ENCODE peak calls at places on chromosomes 16 and 17, in seven cellular contexts. One of them, this sample, is unnamed.

GRCh38 chr16:85206472-85207356 is 94.4 kb upstream of the CIBAR2 start:
- DNase-seq in breast epithelium: peak; percentile 48
- DNase-seq in RPMI7951: no peak
- DNase-seq in NCI-H2029: no peak
- DNase-seq in stimulated activated CD8-positive, alpha-beta memory T cell treated with anti-CD3 and anti-CD28 coated beads, Interleukin-7, amount 100 ng/mL, for 1 hour: no peak
- DNase-seq in ELR: no peak
- DNase-seq in T-helper 1 cell: no peak
- DNase-seq in this sample: peak; percentile 89

GRCh38 chr16:48611329-48612137 is 1.6 kb upstream of the N4BP1 start:
- DNase-seq in breast epithelium: no peak
- DNase-seq in RPMI7951: no peak
- DNase-seq in NCI-H2029: no peak
- DNase-seq in stimulated activated CD8-positive, alpha-beta memory T cell treated with anti-CD3 and anti-CD28 coated beads, Interleukin-7, amount 100 ng/mL, for 1 hour: peak; percentile 31
- DNase-seq in ELR: no peak
- DNase-seq in T-helper 1 cell: peak; percentile 82
- DNase-seq in this sample: no peak

GRCh38 chr16:62035115-62036092 is 834 bp downstream of the CDH8 start:
- DNase-seq in breast epithelium: no peak
- DNase-seq in RPMI7951: no peak
- DNase-seq in NCI-H2029: no peak
- DNase-seq in stimulated activated CD8-positive, alpha-beta memory T cell treated with anti-CD3 and anti-CD28 coated beads, Interleukin-7, amount 100 ng/mL, for 1 hour: no peak
- DNase-seq in ELR: no peak
- DNase-seq in T-helper 1 cell: no peak
- DNase-seq in this sample: no peak

GRCh38 chr17:1996243-1997145 is 28.6 kb downstream of the RTN4RL1 start:
- DNase-seq in breast epithelium: no peak
- DNase-seq in RPMI7951: no peak
- DNase-seq in NCI-H2029: no peak
- DNase-seq in stimulated activated CD8-positive, alpha-beta memory T cell treated with anti-CD3 and anti-CD28 coated beads, Interleukin-7, amount 100 ng/mL, for 1 hour: no peak
- DNase-seq in ELR: no peak
- DNase-seq in T-helper 1 cell: no peak
- DNase-seq in this sample: peak; percentile 40

GRCh38 chr16:75044800-75045361 is 46.1 kb downstream of the ZNRF1 start:
- DNase-seq in breast epithelium: peak; percentile 39
- DNase-seq in RPMI7951: no peak
- DNase-seq in NCI-H2029: no peak
- DNase-seq in stimulated activated CD8-positive, alpha-beta memory T cell treated with anti-CD3 and anti-CD28 coated beads, Interleukin-7, amount 100 ng/mL, for 1 hour: no peak
- DNase-seq in ELR: no peak
- DNase-seq in T-helper 1 cell: no peak
- DNase-seq in this sample: no peak

GRCh38 chr17:57264776-57265175 is 8.5 kb downstream of the MSI2 start:
- DNase-seq in breast epithelium: peak; percentile 39
- DNase-seq in RPMI7951: peak; percentile 49
- DNase-seq in NCI-H2029: no peak
- DNase-seq in stimulated activated CD8-positive, alpha-beta memory T cell treated with anti-CD3 and anti-CD28 coated beads, Interleukin-7, amount 100 ng/mL, for 1 hour: no peak
- DNase-seq in ELR: peak; percentile 8
- DNase-seq in T-helper 1 cell: no peak
- DNase-seq in this sample: no peak

GRCh38 chr16:85605051-85605911 is 7.8 kb upstream of the GSE1 start:
- DNase-seq in breast epithelium: no peak
- DNase-seq in RPMI7951: no peak
- DNase-seq in NCI-H2029: no peak
- DNase-seq in stimulated activated CD8-positive, alpha-beta memory T cell treated with anti-CD3 and anti-CD28 coated beads, Interleukin-7, amount 100 ng/mL, for 1 hour: no peak
- DNase-seq in ELR: no peak
- DNase-seq in T-helper 1 cell: no peak
- DNase-seq in this sample: no peak

GRCh38 chr16:77063617-77064016 is 127.4 kb upstream of the MON1B start:
- DNase-seq in breast epithelium: no peak
- DNase-seq in RPMI7951: peak; percentile 1
- DNase-seq in NCI-H2029: no peak
- DNase-seq in stimulated activated CD8-positive, alpha-beta memory T cell treated with anti-CD3 and anti-CD28 coated beads, Interleukin-7, amount 100 ng/mL, for 1 hour: no peak
- DNase-seq in ELR: no peak
- DNase-seq in T-helper 1 cell: no peak
- DNase-seq in this sample: no peak

GRCh38 chr16:4136229-4136813 is 20.1 kb upstream of the ADCY9 start:
- DNase-seq in breast epithelium: peak; percentile 88
- DNase-seq in RPMI7951: no peak
- DNase-seq in NCI-H2029: peak; percentile 80
- DNase-seq in stimulated activated CD8-positive, alpha-beta memory T cell treated with anti-CD3 and anti-CD28 coated beads, Interleukin-7, amount 100 ng/mL, for 1 hour: no peak
- DNase-seq in ELR: no peak
- DNase-seq in T-helper 1 cell: no peak
- DNase-seq in this sample: no peak

GRCh38 chr16:66298006-66298405 is 68.5 kb upstream of the CDH5 start:
- DNase-seq in breast epithelium: no peak
- DNase-seq in RPMI7951: no peak
- DNase-seq in NCI-H2029: no peak
- DNase-seq in stimulated activated CD8-positive, alpha-beta memory T cell treated with anti-CD3 and anti-CD28 coated beads, Interleukin-7, amount 100 ng/mL, for 1 hour: no peak
- DNase-seq in ELR: no peak
- DNase-seq in T-helper 1 cell: no peak
- DNase-seq in this sample: no peak

GRCh38 chr17:2435181-2435741 is 34.4 kb upstream of the MNT start:
- DNase-seq in breast epithelium: no peak
- DNase-seq in RPMI7951: no peak
- DNase-seq in NCI-H2029: peak; percentile 33
- DNase-seq in stimulated activated CD8-positive, alpha-beta memory T cell treated with anti-CD3 and anti-CD28 coated beads, Interleukin-7, amount 100 ng/mL, for 1 hour: no peak
- DNase-seq in ELR: no peak
- DNase-seq in T-helper 1 cell: no peak
- DNase-seq in this sample: no peak

GRCh38 chr17:82881900-82882714 is 42.3 kb upstream of the ZNF750 start:
- DNase-seq in breast epithelium: no peak
- DNase-seq in RPMI7951: no peak
- DNase-seq in NCI-H2029: no peak
- DNase-seq in stimulated activated CD8-positive, alpha-beta memory T cell treated with anti-CD3 and anti-CD28 coated beads, Interleukin-7, amount 100 ng/mL, for 1 hour: no peak
- DNase-seq in ELR: no peak
- DNase-seq in T-helper 1 cell: no peak
- DNase-seq in this sample: no peak

GRCh38 chr17:3980381-3980975 is 16.2 kb upstream of the ATP2A3 start:
- DNase-seq in breast epithelium: no peak
- DNase-seq in RPMI7951: no peak
- DNase-seq in NCI-H2029: no peak
- DNase-seq in stimulated activated CD8-positive, alpha-beta memory T cell treated with anti-CD3 and anti-CD28 coated beads, Interleukin-7, amount 100 ng/mL, for 1 hour: no peak
- DNase-seq in ELR: no peak
- DNase-seq in T-helper 1 cell: no peak
- DNase-seq in this sample: no peak

GRCh38 chr17:48492401-48493298 is 38.2 kb downstream of the HOXB1 start:
- DNase-seq in breast epithelium: peak; percentile 34
- DNase-seq in RPMI7951: peak; percentile 70
- DNase-seq in NCI-H2029: peak; percentile 79
- DNase-seq in stimulated activated CD8-positive, alpha-beta memory T cell treated with anti-CD3 and anti-CD28 coated beads, Interleukin-7, amount 100 ng/mL, for 1 hour: peak; percentile 36
- DNase-seq in ELR: peak; percentile 73
- DNase-seq in T-helper 1 cell: peak; percentile 57
- DNase-seq in this sample: peak; percentile 51

GRCh38 chr17:6429266-6429665 is 5.7 kb downstream of the AIPL1 start:
- DNase-seq in breast epithelium: no peak
- DNase-seq in RPMI7951: no peak
- DNase-seq in NCI-H2029: no peak
- DNase-seq in stimulated activated CD8-positive, alpha-beta memory T cell treated with anti-CD3 and anti-CD28 coated beads, Interleukin-7, amount 100 ng/mL, for 1 hour: no peak
- DNase-seq in ELR: no peak
- DNase-seq in T-helper 1 cell: no peak
- DNase-seq in this sample: no peak

GRCh38 chr16:70381604-70382342 is 35.1 kb downstream of the DDX19A start:
- DNase-seq in breast epithelium: no peak
- DNase-seq in RPMI7951: no peak
- DNase-seq in NCI-H2029: no peak
- DNase-seq in stimulated activated CD8-positive, alpha-beta memory T cell treated with anti-CD3 and anti-CD28 coated beads, Interleukin-7, amount 100 ng/mL, for 1 hour: no peak
- DNase-seq in ELR: no peak
- DNase-seq in T-helper 1 cell: no peak
- DNase-seq in this sample: no peak

GRCh38 chr16:21683184-21683583 is 19.4 kb downstream of the OTOA start:
- DNase-seq in breast epithelium: no peak
- DNase-seq in RPMI7951: no peak
- DNase-seq in NCI-H2029: no peak
- DNase-seq in stimulated activated CD8-positive, alpha-beta memory T cell treated with anti-CD3 and anti-CD28 coated beads, Interleukin-7, amount 100 ng/mL, for 1 hour: no peak
- DNase-seq in ELR: no peak
- DNase-seq in T-helper 1 cell: no peak
- DNase-seq in this sample: no peak

GRCh38 chr17:69704935-69705334 is 290.4 kb downstream of the MAP2K6 start:
- DNase-seq in breast epithelium: no peak
- DNase-seq in RPMI7951: no peak
- DNase-seq in NCI-H2029: no peak
- DNase-seq in stimulated activated CD8-positive, alpha-beta memory T cell treated with anti-CD3 and anti-CD28 coated beads, Interleukin-7, amount 100 ng/mL, for 1 hour: no peak
- DNase-seq in ELR: no peak
- DNase-seq in T-helper 1 cell: no peak
- DNase-seq in this sample: no peak

GRCh38 chr17:68248199-68248825 is 469 bp downstream of the AMZ2 start:
- DNase-seq in breast epithelium: no peak
- DNase-seq in RPMI7951: peak; percentile 55
- DNase-seq in NCI-H2029: peak; percentile 17
- DNase-seq in stimulated activated CD8-positive, alpha-beta memory T cell treated with anti-CD3 and anti-CD28 coated beads, Interleukin-7, amount 100 ng/mL, for 1 hour: no peak
- DNase-seq in ELR: peak; percentile 64
- DNase-seq in T-helper 1 cell: no peak
- DNase-seq in this sample: peak; percentile 84

GRCh38 chr17:13140750-13141149 is 122.9 kb upstream of the ELAC2 start:
- DNase-seq in breast epithelium: no peak
- DNase-seq in RPMI7951: peak; percentile 17
- DNase-seq in NCI-H2029: no peak
- DNase-seq in stimulated activated CD8-positive, alpha-beta memory T cell treated with anti-CD3 and anti-CD28 coated beads, Interleukin-7, amount 100 ng/mL, for 1 hour: no peak
- DNase-seq in ELR: no peak
- DNase-seq in T-helper 1 cell: no peak
- DNase-seq in this sample: no peak

GRCh38 chr16:46883353-46883689 is 841 bp upstream of the GPT2 start:
- DNase-seq in breast epithelium: no peak
- DNase-seq in RPMI7951: no peak
- DNase-seq in NCI-H2029: peak; percentile 44
- DNase-seq in stimulated activated CD8-positive, alpha-beta memory T cell treated with anti-CD3 and anti-CD28 coated beads, Interleukin-7, amount 100 ng/mL, for 1 hour: no peak
- DNase-seq in ELR: no peak
- DNase-seq in T-helper 1 cell: no peak
- DNase-seq in this sample: no peak

GRCh38 chr16:53816211-53816610 is 112.3 kb downstream of the FTO start:
- DNase-seq in breast epithelium: peak; percentile 64
- DNase-seq in RPMI7951: peak; percentile 39
- DNase-seq in NCI-H2029: no peak
- DNase-seq in stimulated activated CD8-positive, alpha-beta memory T cell treated with anti-CD3 and anti-CD28 coated beads, Interleukin-7, amount 100 ng/mL, for 1 hour: no peak
- DNase-seq in ELR: peak; percentile 18
- DNase-seq in T-helper 1 cell: no peak
- DNase-seq in this sample: no peak

GRCh38 chr16:85656351-85657266 is 32.1 kb downstream of the GINS2 start:
- DNase-seq in breast epithelium: no peak
- DNase-seq in RPMI7951: no peak
- DNase-seq in NCI-H2029: no peak
- DNase-seq in stimulated activated CD8-positive, alpha-beta memory T cell treated with anti-CD3 and anti-CD28 coated beads, Interleukin-7, amount 100 ng/mL, for 1 hour: no peak
- DNase-seq in ELR: no peak
- DNase-seq in T-helper 1 cell: no peak
- DNase-seq in this sample: no peak

GRCh38 chr16:5557448-5557847 is 459.9 kb upstream of the EEF2KMT start:
- DNase-seq in breast epithelium: no peak
- DNase-seq in RPMI7951: no peak
- DNase-seq in NCI-H2029: no peak
- DNase-seq in stimulated activated CD8-positive, alpha-beta memory T cell treated with anti-CD3 and anti-CD28 coated beads, Interleukin-7, amount 100 ng/mL, for 1 hour: no peak
- DNase-seq in ELR: no peak
- DNase-seq in T-helper 1 cell: no peak
- DNase-seq in this sample: no peak

GRCh38 chr17:38724337-38724988 is 5.7 kb upstream of the CISD3 start:
- DNase-seq in breast epithelium: no peak
- DNase-seq in RPMI7951: no peak
- DNase-seq in NCI-H2029: peak; percentile 61
- DNase-seq in stimulated activated CD8-positive, alpha-beta memory T cell treated with anti-CD3 and anti-CD28 coated beads, Interleukin-7, amount 100 ng/mL, for 1 hour: no peak
- DNase-seq in ELR: no peak
- DNase-seq in T-helper 1 cell: no peak
- DNase-seq in this sample: peak; percentile 93

GRCh38 chr17:35748323-35748960 is 4.6 kb downstream of the GAS2L2 start:
- DNase-seq in breast epithelium: peak; percentile 25
- DNase-seq in RPMI7951: no peak
- DNase-seq in NCI-H2029: peak; percentile 11
- DNase-seq in stimulated activated CD8-positive, alpha-beta memory T cell treated with anti-CD3 and anti-CD28 coated beads, Interleukin-7, amount 100 ng/mL, for 1 hour: no peak
- DNase-seq in ELR: no peak
- DNase-seq in T-helper 1 cell: no peak
- DNase-seq in this sample: peak; percentile 52

GRCh38 chr16:84933774-84934571 is 77.4 kb downstream of the ZDHHC7 start:
- DNase-seq in breast epithelium: no peak
- DNase-seq in RPMI7951: peak; percentile 54
- DNase-seq in NCI-H2029: no peak
- DNase-seq in stimulated activated CD8-positive, alpha-beta memory T cell treated with anti-CD3 and anti-CD28 coated beads, Interleukin-7, amount 100 ng/mL, for 1 hour: no peak
- DNase-seq in ELR: peak; percentile 59
- DNase-seq in T-helper 1 cell: no peak
- DNase-seq in this sample: no peak

This sample was measured in BE2C.